ENCODE peak calls at places on chromosomes 5 and 9, in six cellular contexts. One of them, this sample, is unnamed.

GRCh38 chr5:103587185-103587748 is 24.7 kb upstream of the NUDT12 start:
- DNase-seq in lung: no peak
- DNase-seq in neural progenitor cell: peak; percentile 11
- DNase-seq in bronchial epithelial cell: peak; percentile 41
- DNase-seq in ovary: no peak
- DNase-seq in body of pancreas: no peak
- DNase-seq in this sample: peak; percentile 20

GRCh38 chr5:180487556-180487955 is 6.6 kb upstream of the CNOT6 start:
- DNase-seq in lung: no peak
- DNase-seq in neural progenitor cell: no peak
- DNase-seq in bronchial epithelial cell: no peak
- DNase-seq in ovary: no peak
- DNase-seq in body of pancreas: no peak
- DNase-seq in this sample: no peak

GRCh38 chr5:51382759-51383493 is at the start of gene ISL1:
- DNase-seq in lung: peak; percentile 35
- DNase-seq in neural progenitor cell: peak; percentile 97
- DNase-seq in bronchial epithelial cell: peak; percentile 79
- DNase-seq in ovary: no peak
- DNase-seq in body of pancreas: peak; percentile 73
- DNase-seq in this sample: no peak

GRCh38 chr5:152170350-152170749 is 234.7 kb downstream of the NMUR2 start:
- DNase-seq in lung: no peak
- DNase-seq in neural progenitor cell: peak; percentile 3
- DNase-seq in bronchial epithelial cell: no peak
- DNase-seq in ovary: peak; percentile 35
- DNase-seq in body of pancreas: peak; percentile 29
- DNase-seq in this sample: no peak

GRCh38 chr9:33809506-33809905 is 7.5 kb upstream of the UBE2R2 start:
- DNase-seq in lung: no peak
- DNase-seq in neural progenitor cell: no peak
- DNase-seq in bronchial epithelial cell: no peak
- DNase-seq in ovary: no peak
- DNase-seq in body of pancreas: no peak
- DNase-seq in this sample: no peak

GRCh38 chr9:9061599-9061998 is 1262.0 kb upstream of the DMAC1 start:
- DNase-seq in lung: no peak
- DNase-seq in neural progenitor cell: no peak
- DNase-seq in bronchial epithelial cell: no peak
- DNase-seq in ovary: no peak
- DNase-seq in body of pancreas: no peak
- DNase-seq in this sample: no peak

GRCh38 chr5:31186672-31187267 is 6.7 kb upstream of the CDH6 start:
- DNase-seq in lung: no peak
- DNase-seq in neural progenitor cell: peak; percentile 61
- DNase-seq in bronchial epithelial cell: peak; percentile 54
- DNase-seq in ovary: no peak
- DNase-seq in body of pancreas: no peak
- DNase-seq in this sample: peak; percentile 36

GRCh38 chr5:172559004-172559932 is 81.8 kb upstream of the NEURL1B start:
- DNase-seq in lung: no peak
- DNase-seq in neural progenitor cell: no peak
- DNase-seq in bronchial epithelial cell: peak; percentile 86
- DNase-seq in ovary: peak; percentile 87
- DNase-seq in body of pancreas: peak; percentile 21
- DNase-seq in this sample: peak; percentile 88

GRCh38 chr9:69200071-69200470 is 26.0 kb downstream of the TJP2 start:
- DNase-seq in lung: no peak
- DNase-seq in neural progenitor cell: no peak
- DNase-seq in bronchial epithelial cell: peak; percentile 75
- DNase-seq in ovary: no peak
- DNase-seq in body of pancreas: no peak
- DNase-seq in this sample: no peak

GRCh38 chr5:137619191-137619870 is 116.6 kb downstream of the KLHL3 start:
- DNase-seq in lung: peak; percentile 71
- DNase-seq in neural progenitor cell: no peak
- DNase-seq in bronchial epithelial cell: peak; percentile 84
- DNase-seq in ovary: peak; percentile 54
- DNase-seq in body of pancreas: peak; percentile 49
- DNase-seq in this sample: peak; percentile 86

GRCh38 chr5:171924493-171925122 is 81.8 kb downstream of the FBXW11 start:
- DNase-seq in lung: no peak
- DNase-seq in neural progenitor cell: peak; percentile 29
- DNase-seq in bronchial epithelial cell: no peak
- DNase-seq in ovary: no peak
- DNase-seq in body of pancreas: no peak
- DNase-seq in this sample: no peak

GRCh38 chr5:58671155-58671554 is 88.3 kb downstream of the RAB3C start:
- DNase-seq in lung: no peak
- DNase-seq in neural progenitor cell: no peak
- DNase-seq in bronchial epithelial cell: no peak
- DNase-seq in ovary: no peak
- DNase-seq in body of pancreas: peak; percentile 54
- DNase-seq in this sample: no peak

GRCh38 chr5:143721960-143722359 is 90.0 kb upstream of the HMHB1 start:
- DNase-seq in lung: no peak
- DNase-seq in neural progenitor cell: no peak
- DNase-seq in bronchial epithelial cell: no peak
- DNase-seq in ovary: no peak
- DNase-seq in body of pancreas: no peak
- DNase-seq in this sample: no peak

GRCh38 chr5:102545175-102545574 is 46.4 kb upstream of the SLCO6A1 start:
- DNase-seq in lung: no peak
- DNase-seq in neural progenitor cell: peak; percentile 66
- DNase-seq in bronchial epithelial cell: no peak
- DNase-seq in ovary: no peak
- DNase-seq in body of pancreas: peak; percentile 6
- DNase-seq in this sample: no peak

GRCh38 chr9:128115187-128116103 is 12.1 kb downstream of the PTGES2 start:
- DNase-seq in lung: no peak
- DNase-seq in neural progenitor cell: no peak
- DNase-seq in bronchial epithelial cell: no peak
- DNase-seq in ovary: peak; percentile 36
- DNase-seq in body of pancreas: peak; percentile 94
- DNase-seq in this sample: no peak

GRCh38 chr5:73921746-73922145 is 295.8 kb downstream of the ARHGEF28 start:
- DNase-seq in lung: no peak
- DNase-seq in neural progenitor cell: no peak
- DNase-seq in bronchial epithelial cell: no peak
- DNase-seq in ovary: no peak
- DNase-seq in body of pancreas: no peak
- DNase-seq in this sample: no peak

GRCh38 chr9:18799420-18799819 is 233.6 kb downstream of the SAXO1 start:
- DNase-seq in lung: no peak
- DNase-seq in neural progenitor cell: no peak
- DNase-seq in bronchial epithelial cell: no peak
- DNase-seq in ovary: no peak
- DNase-seq in body of pancreas: no peak
- DNase-seq in this sample: no peak

GRCh38 chr9:7813030-7813429 is 13.5 kb upstream of the DMAC1 start:
- DNase-seq in lung: no peak
- DNase-seq in neural progenitor cell: no peak
- DNase-seq in bronchial epithelial cell: no peak
- DNase-seq in ovary: no peak
- DNase-seq in body of pancreas: no peak
- DNase-seq in this sample: no peak

GRCh38 chr5:170633235-170634041 is 129.6 kb downstream of the KCNIP1 start:
- DNase-seq in lung: peak; percentile 59
- DNase-seq in neural progenitor cell: peak; percentile 75
- DNase-seq in bronchial epithelial cell: peak; percentile 28
- DNase-seq in ovary: peak; percentile 69
- DNase-seq in body of pancreas: peak; percentile 42
- DNase-seq in this sample: peak; percentile 69

DNA sequence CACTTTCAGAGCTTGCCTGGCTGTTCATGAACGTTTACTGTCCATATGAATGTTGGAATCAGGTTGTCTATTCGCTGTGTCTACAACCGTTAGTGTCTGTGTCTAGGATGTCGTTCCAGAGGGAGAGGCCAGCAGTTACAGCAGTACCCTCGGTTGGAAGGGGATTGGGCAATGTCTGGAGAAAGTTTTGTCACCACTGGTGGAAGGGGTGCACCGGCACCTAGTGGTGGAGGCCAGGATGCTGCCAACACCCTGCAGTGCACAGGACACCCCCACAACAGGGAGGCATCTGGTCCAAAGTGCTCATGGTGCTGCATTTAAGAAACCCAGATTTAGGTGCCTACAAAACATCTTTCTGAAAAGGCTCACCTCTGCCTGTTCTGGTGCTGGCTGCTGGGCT is 220.7 kb downstream of the FANCC start:
- DNase-seq in lung: no peak
- DNase-seq in neural progenitor cell: no peak
- DNase-seq in bronchial epithelial cell: no peak
- DNase-seq in ovary: no peak
- DNase-seq in body of pancreas: no peak
- DNase-seq in this sample: no peak
- TF ChIP-seq CTCF in lung: no peak
- TF ChIP-seq CTCF in neural progenitor cell: no peak
- TF ChIP-seq CTCF in bronchial epithelial cell: peak; percentile 17
- TF ChIP-seq CTCF in ovary: no peak
- TF ChIP-seq CTCF in body of pancreas: no peak
- TF ChIP-seq CTCF in this sample: no peak

DNA sequence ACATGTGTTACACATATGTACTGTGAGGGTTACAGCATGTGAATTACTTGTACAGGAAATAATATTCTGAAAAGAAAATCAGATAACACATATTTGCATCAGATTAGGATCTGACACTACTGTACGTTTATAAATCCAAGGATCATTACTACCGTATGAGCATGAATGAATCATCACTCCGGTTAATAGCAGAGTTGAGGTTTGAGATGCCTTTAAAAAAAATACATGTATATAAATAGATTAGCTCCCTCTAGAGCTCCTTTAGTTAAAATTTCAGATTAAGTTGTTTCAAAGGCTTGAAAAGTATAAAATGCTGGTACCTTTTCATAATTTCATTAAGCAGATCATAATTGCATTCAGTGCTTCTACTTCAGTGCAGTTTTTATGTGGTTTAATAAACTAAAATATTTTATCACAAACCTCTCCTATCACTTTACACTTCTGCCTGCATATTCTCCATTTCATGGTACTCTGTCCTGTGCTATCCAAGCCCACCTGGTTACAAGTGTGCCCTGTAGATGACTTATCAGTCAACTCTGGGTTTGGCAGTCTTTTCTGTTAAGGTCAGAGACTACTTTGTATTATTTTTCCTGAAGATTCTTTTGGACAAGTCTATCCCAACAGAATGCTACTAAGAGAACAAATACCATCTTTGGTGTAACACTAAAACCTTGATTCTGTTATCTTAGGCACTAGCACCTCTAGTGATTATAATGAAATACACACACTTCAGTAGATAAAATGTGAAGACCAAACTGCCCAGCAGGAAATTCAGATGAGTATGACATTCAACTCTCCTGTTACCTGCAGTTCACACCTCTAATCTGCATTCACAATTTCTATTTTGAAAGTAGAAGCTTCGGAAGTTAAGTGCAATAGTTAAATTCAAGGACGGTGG is 48.0 kb upstream of the POU5F2 start:
- DNase-seq in lung: no peak
- DNase-seq in neural progenitor cell: no peak
- DNase-seq in bronchial epithelial cell: peak; percentile 80
- DNase-seq in ovary: no peak
- DNase-seq in body of pancreas: no peak
- DNase-seq in this sample: peak; percentile 61
- H3K4me3 ChIP-seq in lung: no peak overlapping the region
- H3K4me3 ChIP-seq in neural progenitor cell: no peak overlapping the region
- H3K4me3 ChIP-seq in bronchial epithelial cell: no peak overlapping the region
- H3K4me3 ChIP-seq in ovary: no peak overlapping the region
- H3K4me3 ChIP-seq in body of pancreas: no peak overlapping the region
- H3K4me3 ChIP-seq in this sample: no peak overlapping the region

GRCh38 chr9:93623736-93624135 is 47.4 kb downstream of the PHF2 start:
- DNase-seq in lung: no peak
- DNase-seq in neural progenitor cell: no peak
- DNase-seq in bronchial epithelial cell: no peak
- DNase-seq in ovary: no peak
- DNase-seq in body of pancreas: no peak
- DNase-seq in this sample: no peak
- TF ChIP-seq CTCF in lung: no peak
- TF ChIP-seq CTCF in neural progenitor cell: no peak
- TF ChIP-seq CTCF in bronchial epithelial cell: no peak
- TF ChIP-seq CTCF in ovary: no peak
- TF ChIP-seq CTCF in body of pancreas: no peak
- TF ChIP-seq CTCF in this sample: no peak

GRCh38 chr5:120466337-120467006 is 2.4 kb downstream of the PRR16 start:
- DNase-seq in lung: no peak
- DNase-seq in neural progenitor cell: no peak
- DNase-seq in bronchial epithelial cell: no peak
- DNase-seq in ovary: no peak
- DNase-seq in body of pancreas: no peak
- DNase-seq in this sample: no peak
- H3K4me3 ChIP-seq in lung: no peak overlapping the region
- H3K4me3 ChIP-seq in neural progenitor cell: no peak overlapping the region
- H3K4me3 ChIP-seq in bronchial epithelial cell: no peak overlapping the region
- H3K4me3 ChIP-seq in ovary: peak overlapping the region; percentile 68
- H3K4me3 ChIP-seq in body of pancreas: no peak overlapping the region
- H3K4me3 ChIP-seq in this sample: peak overlapping the region; percentile 96

GRCh38 chr5:134070979-134071849 is 43.3 kb upstream of the TCF7 start:
- DNase-seq in lung: no peak
- DNase-seq in neural progenitor cell: peak; percentile 62
- DNase-seq in bronchial epithelial cell: no peak
- DNase-seq in ovary: peak; percentile 37
- DNase-seq in body of pancreas: peak; percentile 64
- DNase-seq in this sample: no peak
- TF ChIP-seq CTCF in lung: no peak
- TF ChIP-seq CTCF in neural progenitor cell: peak; percentile 26
- TF ChIP-seq CTCF in bronchial epithelial cell: no peak
- TF ChIP-seq CTCF in ovary: no peak
- TF ChIP-seq CTCF in body of pancreas: no peak
- TF ChIP-seq CTCF in this sample: no peak

GRCh38 chr5:127055880-127056653 is 17.2 kb downstream of the C5orf63 start:
- DNase-seq in lung: no peak
- DNase-seq in neural progenitor cell: no peak
- DNase-seq in bronchial epithelial cell: no peak
- DNase-seq in ovary: no peak
- DNase-seq in body of pancreas: no peak
- DNase-seq in this sample: no peak
- H3K4me3 ChIP-seq in lung: no peak overlapping the region
- H3K4me3 ChIP-seq in neural progenitor cell: no peak overlapping the region
- H3K4me3 ChIP-seq in bronchial epithelial cell: no peak overlapping the region
- H3K4me3 ChIP-seq in ovary: no peak overlapping the region
- H3K4me3 ChIP-seq in body of pancreas: no peak overlapping the region
- H3K4me3 ChIP-seq in this sample: no peak overlapping the region

DNA sequence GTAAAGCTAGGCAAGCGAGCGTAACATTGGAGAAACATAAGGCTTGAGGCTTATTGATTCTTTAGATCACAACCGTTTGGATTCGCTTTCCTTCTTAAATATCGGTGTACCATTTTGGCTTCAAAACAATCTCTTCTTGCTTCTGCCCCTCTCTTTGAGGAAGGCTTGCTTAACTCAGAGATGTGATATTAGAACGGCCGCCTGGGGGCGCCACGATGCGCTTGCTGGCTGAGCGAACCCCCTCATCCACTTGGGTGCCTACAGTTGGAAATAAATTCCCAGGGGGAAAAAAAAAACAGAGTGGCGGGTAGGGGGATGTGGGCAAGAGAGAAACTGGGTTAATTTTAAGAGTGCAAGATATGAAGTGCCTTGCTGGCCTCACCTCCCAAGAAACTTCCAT is 116.0 kb downstream of the DPYSL3 start:
- DNase-seq in lung: no peak
- DNase-seq in neural progenitor cell: peak; percentile 46
- DNase-seq in bronchial epithelial cell: no peak
- DNase-seq in ovary: peak; percentile 47
- DNase-seq in body of pancreas: no peak
- DNase-seq in this sample: no peak
- TF ChIP-seq CTCF in lung: no peak
- TF ChIP-seq CTCF in neural progenitor cell: peak; percentile 67
- TF ChIP-seq CTCF in bronchial epithelial cell: peak; percentile 29
- TF ChIP-seq CTCF in ovary: no peak
- TF ChIP-seq CTCF in body of pancreas: no peak
- TF ChIP-seq CTCF in this sample: peak; percentile 54

This sample was measured in astrocyte of the cerebellum.